ENCODE peak calls at places on chromosome 19, in seven cellular contexts. X, P, M, B, U, C and N are unnamed samples.

GRCh38 chr19:27974082-27974513 is 1238.9 kb downstream of the UQCRFS1 start:
- DNase-seq in P (peak; percentile 56), C (peak; percentile 24), X (no peak), M (no peak), B (no peak), U (no peak), N (no peak)

GRCh38 chr19:45424191-45425058 is 708 bp upstream of the ERCC1 start:
- DNase-seq in B (peak; percentile 82), U (peak; percentile 97), M (no peak), X (peak; percentile 84), C (peak; percentile 70), P (no peak), N (peak; percentile 76)

GRCh38 chr19:10390652-10391286 is 10.4 kb upstream of the TYK2 start:
- DNase-seq in U (peak; percentile 38), P (peak; percentile 81), B (peak; percentile 57), X (peak; percentile 80), M (peak; percentile 85), C (peak; percentile 80), N (peak; percentile 69)

GRCh38 chr19:17491287-17491686 is 20.2 kb upstream of the PGLS start:
- DNase-seq in B (no peak), P (no peak), M (no peak), U (no peak), X (no peak), C (no peak), N (no peak)

GRCh38 chr19:43524922-43525835 is 1.8 kb downstream of the ETHE1 start:
- DNase-seq in X (peak; percentile 85), B (peak; percentile 41), P (no peak), C (peak; percentile 92), M (peak; percentile 86), U (peak; percentile 85), N (peak; percentile 97)

GRCh38 chr19:45962021-45962420 is 11.6 kb downstream of the NOVA2 start:
- DNase-seq in P (no peak), M (no peak), C (no peak), U (no peak), B (no peak), X (no peak), N (no peak)

GRCh38 chr19:18112989-18113478 is 15.5 kb downstream of the MAST3 start:
- DNase-seq in U (peak; percentile 75), B (peak; percentile 87), M (no peak), P (no peak), C (peak; percentile 96), X (peak; percentile 89), N (peak; percentile 87)

GRCh38 chr19:4390017-4390861 is 10.1 kb downstream of the SH3GL1 start:
- DNase-seq in C (no peak), P (no peak), X (peak; percentile 76), U (peak; percentile 17), B (peak; percentile 53), M (no peak), N (no peak)

GRCh38 chr19:35266149-35266903 is 2.4 kb upstream of the USF2 start:
- DNase-seq in M (no peak), X (peak; percentile 62), C (no peak), B (no peak), P (peak; percentile 70), U (no peak), N (no peak)

GRCh38 chr19:10981496-10981895 is 20.7 kb downstream of the SMARCA4 start:
- DNase-seq in U (no peak), P (no peak), X (no peak), B (no peak), M (no peak), C (no peak), N (no peak)

GRCh38 chr19:33737704-33738103 is 59.0 kb upstream of the KCTD15 start:
- DNase-seq in C (no peak), X (no peak), M (no peak), P (no peak), U (no peak), B (no peak), N (no peak)

GRCh38 chr19:48450441-48450840 is 4.7 kb downstream of the GRWD1 start:
- DNase-seq in M (no peak), C (no peak), P (peak; percentile 67), U (no peak), X (no peak), B (no peak), N (no peak)

GRCh38 chr19:38211779-38212178 is 12.2 kb downstream of the DPF1 start:
- DNase-seq in X (no peak), C (no peak), P (no peak), U (no peak), M (peak; percentile 70), B (no peak), N (no peak)

GRCh38 chr19:20969498-20969897 is 46.4 kb downstream of the ZNF85 start:
- DNase-seq in B (no peak), U (peak; percentile 72), P (no peak), X (no peak), C (no peak), M (no peak), N (no peak)

GRCh38 chr19:6047741-6048231 is 62.5 kb downstream of the RFX2 start:
- DNase-seq in B (no peak), X (peak; percentile 59), M (no peak), C (no peak), U (no peak), P (no peak), N (no peak)

GRCh38 chr19:5436101-5436947 is 18.9 kb upstream of the ZNRF4 start:
- DNase-seq in M (no peak), B (no peak), C (no peak), U (no peak), P (peak; percentile 42), X (no peak), N (no peak)

GRCh38 chr19:33713194-33713593 is 83.5 kb upstream of the KCTD15 start:
- DNase-seq in M (no peak), U (no peak), B (no peak), X (no peak), C (no peak), P (no peak), N (no peak)

GRCh38 chr19:35155441-35155840 is 906 bp downstream of the FXYD5 start:
- DNase-seq in P (peak; percentile 68), X (no peak), C (no peak), M (no peak), U (no peak), B (no peak), N (no peak)

DNA sequence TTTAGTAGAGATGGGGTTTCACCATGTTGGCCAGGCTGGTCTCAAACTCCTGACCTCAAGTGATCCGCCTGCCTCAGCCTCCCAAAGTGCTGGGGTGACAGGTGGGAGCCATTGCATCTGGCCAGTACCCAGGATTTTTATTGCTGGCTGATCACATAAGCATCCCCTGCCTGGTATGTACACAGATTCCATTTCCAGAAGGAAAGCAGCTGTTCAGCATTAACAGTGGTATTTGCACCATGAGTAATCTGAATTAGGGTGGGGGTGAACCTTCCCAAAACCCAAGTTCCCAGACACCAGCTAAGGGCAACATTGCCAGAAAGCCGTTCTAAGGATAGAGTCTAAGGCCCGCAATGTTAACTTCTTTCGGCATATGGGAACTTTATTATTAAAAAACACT is 7.3 kb downstream of the ZNF555 start:
- DNase-seq in X (no peak), U (no peak), M (no peak), C (no peak), P (no peak), B (no peak), N (no peak)
- H3K9me3 ChIP-seq in X (peaks cover 11% of the 10 kb centered on the region), U (peaks cover 37% of the 10 kb centered on the region), M (peaks cover 16% of the 10 kb centered on the region), C (no peaks in the 10 kb centered on the region), P (peaks cover 10% of the 10 kb centered on the region), B (peaks cover 46% of the 10 kb centered on the region), N (peaks cover 8% of the 10 kb centered on the region)

GRCh38 chr19:41666075-41666474 is 22.0 kb downstream of the CEACAM7 start:
- DNase-seq in U (no peak), P (no peak), C (no peak), M (no peak), B (no peak), X (no peak), N (no peak)
- H3K9me3 ChIP-seq in U (peaks cover 7% of the 10 kb centered on the region), P (no peaks in the 10 kb centered on the region), C (no peaks in the 10 kb centered on the region), M (peaks cover 4% of the 10 kb centered on the region), B (peaks cover 23% of the 10 kb centered on the region), X (peaks cover 3% of the 10 kb centered on the region), N (no peaks in the 10 kb centered on the region)

DNA sequence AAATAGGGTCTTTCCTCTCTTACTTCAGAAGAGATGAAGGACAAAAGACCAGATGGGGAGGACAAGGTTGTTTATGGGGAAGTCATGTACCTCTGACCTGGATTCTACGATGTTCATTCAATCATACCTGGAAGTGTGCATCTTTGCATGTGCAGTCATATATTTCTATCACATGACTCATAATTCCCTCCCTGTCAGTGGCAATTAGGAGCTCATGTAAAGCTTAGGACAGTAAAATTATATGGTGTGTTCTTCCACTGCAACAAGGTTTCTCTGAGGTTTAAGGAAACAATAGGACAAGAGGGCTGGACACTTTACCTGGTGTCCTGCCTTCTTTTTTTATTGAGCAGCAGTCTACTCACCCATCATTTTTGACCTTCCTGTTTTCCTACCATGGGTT is 19.8 kb downstream of the CEACAM7 start:
- DNase-seq in M (no peak), C (no peak), P (no peak), U (no peak), B (no peak), X (no peak), N (no peak)
- H3K9me3 ChIP-seq in M (peaks cover 4% of the 10 kb centered on the region), C (no peaks in the 10 kb centered on the region), P (no peaks in the 10 kb centered on the region), U (peaks cover 7% of the 10 kb centered on the region), B (peaks cover 23% of the 10 kb centered on the region), X (peaks cover 3% of the 10 kb centered on the region), N (no peaks in the 10 kb centered on the region)

DNA sequence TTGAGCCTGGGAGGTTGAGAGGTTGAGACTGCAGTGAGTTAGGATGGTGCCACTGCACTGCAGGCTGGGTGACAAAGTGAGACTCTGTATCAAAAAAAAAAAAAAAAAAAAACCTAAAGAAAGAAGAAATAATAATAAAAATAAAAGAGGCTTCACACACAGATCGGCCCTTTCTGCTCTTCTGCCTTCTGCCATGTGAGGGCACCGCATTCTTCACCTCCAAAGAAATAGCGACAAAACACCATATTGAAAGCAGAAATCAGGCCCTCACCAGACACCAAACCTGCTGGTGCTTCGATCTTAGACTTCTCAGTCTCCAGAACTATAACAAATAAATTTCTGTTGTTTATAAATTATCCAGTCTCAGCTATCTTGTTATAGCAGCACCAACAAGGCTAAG is 3.0 kb downstream of the ZNF649 start:
- DNase-seq in P (no peak), M (no peak), X (no peak), C (no peak), U (no peak), B (no peak), N (no peak)
- H3K9me3 ChIP-seq in P (no peaks in the 10 kb centered on the region), M (no peaks in the 10 kb centered on the region), X (no peaks in the 10 kb centered on the region), C (no peaks in the 10 kb centered on the region), U (peaks cover 42% of the 10 kb centered on the region), B (peaks cover 55% of the 10 kb centered on the region), N (peaks cover 4% of the 10 kb centered on the region)